ENCODE peak calls at places on chromosomes 6 and 20, in six cellular contexts. One of them, this sample, is unnamed. For H3K9me3, the result is how much of the 10 kb centered on the place peaks cover.

GRCh38 chr6:66717786-66718185 is 1010.8 kb upstream of the EYS start:
- DNase-seq in H1: no peak
- DNase-seq in CD8-positive, alpha-beta memory T cell: no peak
- DNase-seq in stomach: no peak
- DNase-seq in CD4-positive, alpha-beta memory T cell: no peak
- DNase-seq in CD8-positive, alpha-beta T cell: no peak
- DNase-seq in this sample: no peak

GRCh38 chr6:73832313-73832712 is 136.3 kb downstream of the CD109 start:
- DNase-seq in H1: no peak
- DNase-seq in CD8-positive, alpha-beta memory T cell: no peak
- DNase-seq in stomach: no peak
- DNase-seq in CD4-positive, alpha-beta memory T cell: no peak
- DNase-seq in CD8-positive, alpha-beta T cell: no peak
- DNase-seq in this sample: no peak

GRCh38 chr20:41398408-41398807 is 31.8 kb upstream of the EMILIN3 start:
- DNase-seq in H1: no peak
- DNase-seq in CD8-positive, alpha-beta memory T cell: no peak
- DNase-seq in stomach: peak
- DNase-seq in CD4-positive, alpha-beta memory T cell: no peak
- DNase-seq in CD8-positive, alpha-beta T cell: no peak
- DNase-seq in this sample: no peak

GRCh38 chr6:158014505-158015187 is 33.0 kb downstream of the SYNJ2 start:
- DNase-seq in H1: no peak
- DNase-seq in CD8-positive, alpha-beta memory T cell: no peak
- DNase-seq in stomach: no peak
- DNase-seq in CD4-positive, alpha-beta memory T cell: no peak
- DNase-seq in CD8-positive, alpha-beta T cell: no peak
- DNase-seq in this sample: no peak

GRCh38 chr6:2895072-2895471 is 8.0 kb downstream of the SERPINB9 start:
- DNase-seq in H1: no peak
- DNase-seq in CD8-positive, alpha-beta memory T cell: no peak
- DNase-seq in stomach: no peak
- DNase-seq in CD4-positive, alpha-beta memory T cell: no peak
- DNase-seq in CD8-positive, alpha-beta T cell: no peak
- DNase-seq in this sample: no peak

GRCh38 chr20:58514321-58515239 is 619 bp downstream of the APCDD1L start:
- DNase-seq in H1: peak
- DNase-seq in CD8-positive, alpha-beta memory T cell: no peak
- DNase-seq in stomach: no peak
- DNase-seq in CD4-positive, alpha-beta memory T cell: no peak
- DNase-seq in CD8-positive, alpha-beta T cell: no peak
- DNase-seq in this sample: peak

GRCh38 chr20:63376283-63377250 is 15.4 kb upstream of the CHRNA4 start:
- DNase-seq in H1: no peak
- DNase-seq in CD8-positive, alpha-beta memory T cell: no peak
- DNase-seq in stomach: no peak
- DNase-seq in CD4-positive, alpha-beta memory T cell: no peak
- DNase-seq in CD8-positive, alpha-beta T cell: no peak
- DNase-seq in this sample: no peak

GRCh38 chr6:15147827-15148226 is 98.0 kb upstream of the JARID2 start:
- DNase-seq in H1: no peak
- DNase-seq in CD8-positive, alpha-beta memory T cell: no peak
- DNase-seq in stomach: no peak
- DNase-seq in CD4-positive, alpha-beta memory T cell: no peak
- DNase-seq in CD8-positive, alpha-beta T cell: no peak
- DNase-seq in this sample: no peak

GRCh38 chr20:45052698-45053440 is 48.1 kb downstream of the KCNS1 start:
- DNase-seq in H1: no peak
- DNase-seq in CD8-positive, alpha-beta memory T cell: peak
- DNase-seq in stomach: no peak
- DNase-seq in CD4-positive, alpha-beta memory T cell: peak
- DNase-seq in CD8-positive, alpha-beta T cell: no peak
- DNase-seq in this sample: no peak

GRCh38 chr6:43468748-43469681 is 8.4 kb upstream of the TJAP1 start:
- DNase-seq in H1: no peak
- DNase-seq in CD8-positive, alpha-beta memory T cell: no peak
- DNase-seq in stomach: peak
- DNase-seq in CD4-positive, alpha-beta memory T cell: no peak
- DNase-seq in CD8-positive, alpha-beta T cell: no peak
- DNase-seq in this sample: no peak

GRCh38 chr6:155604991-155605390 is 149.4 kb upstream of the NOX3 start:
- DNase-seq in H1: no peak
- DNase-seq in CD8-positive, alpha-beta memory T cell: no peak
- DNase-seq in stomach: no peak
- DNase-seq in CD4-positive, alpha-beta memory T cell: no peak
- DNase-seq in CD8-positive, alpha-beta T cell: no peak
- DNase-seq in this sample: no peak

GRCh38 chr6:106972500-106972899 is 2.0 kb downstream of the CD24 start:
- DNase-seq in H1: no peak
- DNase-seq in CD8-positive, alpha-beta memory T cell: no peak
- DNase-seq in stomach: peak
- DNase-seq in CD4-positive, alpha-beta memory T cell: no peak
- DNase-seq in CD8-positive, alpha-beta T cell: no peak
- DNase-seq in this sample: peak

GRCh38 chr6:163309491-163310026 is 105.0 kb upstream of the QKI start:
- DNase-seq in H1: no peak
- DNase-seq in CD8-positive, alpha-beta memory T cell: no peak
- DNase-seq in stomach: no peak
- DNase-seq in CD4-positive, alpha-beta memory T cell: no peak
- DNase-seq in CD8-positive, alpha-beta T cell: no peak
- DNase-seq in this sample: no peak

GRCh38 chr20:53321596-53321995 is 272.0 kb downstream of the ZNF217 start:
- DNase-seq in H1: no peak
- DNase-seq in CD8-positive, alpha-beta memory T cell: no peak
- DNase-seq in stomach: no peak
- DNase-seq in CD4-positive, alpha-beta memory T cell: no peak
- DNase-seq in CD8-positive, alpha-beta T cell: no peak
- DNase-seq in this sample: no peak

GRCh38 chr6:128252293-128253176 is 267.9 kb downstream of the PTPRK start:
- DNase-seq in H1: no peak
- DNase-seq in CD8-positive, alpha-beta memory T cell: no peak
- DNase-seq in stomach: no peak
- DNase-seq in CD4-positive, alpha-beta memory T cell: no peak
- DNase-seq in CD8-positive, alpha-beta T cell: no peak
- DNase-seq in this sample: no peak

GRCh38 chr6:13435477-13435876 is 51.9 kb downstream of the GFOD1 start:
- DNase-seq in H1: no peak
- DNase-seq in CD8-positive, alpha-beta memory T cell: no peak
- DNase-seq in stomach: no peak
- DNase-seq in CD4-positive, alpha-beta memory T cell: no peak
- DNase-seq in CD8-positive, alpha-beta T cell: no peak
- DNase-seq in this sample: no peak

GRCh38 chr6:41098366-41098765 is 25.6 kb downstream of the NFYA start:
- DNase-seq in H1: no peak
- DNase-seq in CD8-positive, alpha-beta memory T cell: no peak
- DNase-seq in stomach: no peak
- DNase-seq in CD4-positive, alpha-beta memory T cell: no peak
- DNase-seq in CD8-positive, alpha-beta T cell: no peak
- DNase-seq in this sample: no peak

GRCh38 chr20:57849126-57849867 is 139.5 kb upstream of the PMEPA1 start:
- DNase-seq in H1: no peak
- DNase-seq in CD8-positive, alpha-beta memory T cell: no peak
- DNase-seq in stomach: no peak
- DNase-seq in CD4-positive, alpha-beta memory T cell: no peak
- DNase-seq in CD8-positive, alpha-beta T cell: no peak
- DNase-seq in this sample: no peak

GRCh38 chr20:13418263-13419229 is 197.5 kb downstream of the ISM1 start:
- DNase-seq in H1: no peak
- DNase-seq in CD8-positive, alpha-beta memory T cell: no peak
- DNase-seq in stomach: no peak
- DNase-seq in CD4-positive, alpha-beta memory T cell: no peak
- DNase-seq in CD8-positive, alpha-beta T cell: no peak
- DNase-seq in this sample: no peak

GRCh38 chr20:62900692-62901584 is 25.4 kb downstream of the DIDO1 start:
- DNase-seq in H1: no peak
- DNase-seq in CD8-positive, alpha-beta memory T cell: peak
- DNase-seq in stomach: peak
- DNase-seq in CD4-positive, alpha-beta memory T cell: peak
- DNase-seq in CD8-positive, alpha-beta T cell: no peak
- DNase-seq in this sample: peak

GRCh38 chr6:6790891-6791290 is 202.4 kb downstream of the LY86 start:
- DNase-seq in H1: no peak
- DNase-seq in CD8-positive, alpha-beta memory T cell: no peak
- DNase-seq in stomach: no peak
- DNase-seq in CD4-positive, alpha-beta memory T cell: no peak
- DNase-seq in CD8-positive, alpha-beta T cell: no peak
- DNase-seq in this sample: no peak

GRCh38 chr20:54559890-54560289 is 84.5 kb downstream of the DOK5 start:
- DNase-seq in H1: no peak
- DNase-seq in CD8-positive, alpha-beta memory T cell: no peak
- DNase-seq in stomach: no peak
- DNase-seq in CD4-positive, alpha-beta memory T cell: no peak
- DNase-seq in CD8-positive, alpha-beta T cell: no peak
- DNase-seq in this sample: no peak

GRCh38 chr6:90328004-90328403 is 31.4 kb upstream of the BACH2 start:
- DNase-seq in H1: no peak
- DNase-seq in CD8-positive, alpha-beta memory T cell: no peak
- DNase-seq in stomach: no peak
- DNase-seq in CD4-positive, alpha-beta memory T cell: no peak
- DNase-seq in CD8-positive, alpha-beta T cell: no peak
- DNase-seq in this sample: no peak

GRCh38 chr20:37319120-37319717 is 26.7 kb upstream of the SRC start:
- DNase-seq in H1: no peak
- DNase-seq in CD8-positive, alpha-beta memory T cell: no peak
- DNase-seq in stomach: no peak
- DNase-seq in CD4-positive, alpha-beta memory T cell: no peak
- DNase-seq in CD8-positive, alpha-beta T cell: no peak
- DNase-seq in this sample: no peak

GRCh38 chr20:63206878-63207277 is 9.1 kb downstream of the YTHDF1 start:
- DNase-seq in H1: no peak
- DNase-seq in CD8-positive, alpha-beta memory T cell: no peak
- DNase-seq in stomach: no peak
- DNase-seq in CD4-positive, alpha-beta memory T cell: no peak
- DNase-seq in CD8-positive, alpha-beta T cell: no peak
- DNase-seq in this sample: no peak

GRCh38 chr20:35135867-35136586 is 11.1 kb downstream of the EDEM2 start:
- DNase-seq in H1: no peak
- DNase-seq in CD8-positive, alpha-beta memory T cell: no peak
- DNase-seq in stomach: no peak
- DNase-seq in CD4-positive, alpha-beta memory T cell: no peak
- DNase-seq in CD8-positive, alpha-beta T cell: no peak
- DNase-seq in this sample: no peak

GRCh38 chr20:36315545-36316351 is 9.6 kb downstream of the DLGAP4 start:
- DNase-seq in H1: no peak
- DNase-seq in CD8-positive, alpha-beta memory T cell: no peak
- DNase-seq in stomach: no peak
- DNase-seq in CD4-positive, alpha-beta memory T cell: no peak
- DNase-seq in CD8-positive, alpha-beta T cell: no peak
- DNase-seq in this sample: no peak

DNA sequence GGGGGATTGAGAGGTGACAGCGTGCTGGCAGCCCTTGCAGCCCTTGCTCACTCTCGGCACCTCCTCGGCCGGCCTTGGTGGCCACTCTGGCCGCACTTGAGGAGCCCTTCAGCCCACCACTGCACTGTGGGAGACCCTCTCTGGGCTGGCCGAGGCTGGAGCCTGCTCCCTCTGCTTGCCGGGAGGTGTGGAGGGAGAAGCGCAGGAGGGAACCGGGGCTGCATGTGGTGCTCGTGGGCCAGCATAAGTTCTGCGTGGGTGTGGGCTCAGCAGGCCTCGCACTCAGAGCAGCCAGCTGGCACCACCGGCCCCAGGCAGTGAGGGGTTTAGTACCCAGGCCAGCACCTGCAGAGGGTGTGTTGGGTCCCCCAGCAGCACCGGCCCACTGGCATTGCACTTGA is 912.2 kb upstream of the ADGRB3 start:
- DNase-seq in H1: no peak
- DNase-seq in CD8-positive, alpha-beta memory T cell: peak
- DNase-seq in stomach: no peak
- DNase-seq in CD4-positive, alpha-beta memory T cell: no peak
- DNase-seq in CD8-positive, alpha-beta T cell: no peak
- DNase-seq in this sample: peak
- H3K9me3 ChIP-seq in H1: under half
- H3K9me3 ChIP-seq in CD8-positive, alpha-beta memory T cell: under half
- H3K9me3 ChIP-seq in stomach: under half
- H3K9me3 ChIP-seq in CD4-positive, alpha-beta memory T cell: under half
- H3K9me3 ChIP-seq in CD8-positive, alpha-beta T cell: under half
- H3K9me3 ChIP-seq in this sample: under half

GRCh38 chr6:167761794-167762258 is 64.9 kb upstream of the AFDN start:
- DNase-seq in H1: no peak
- DNase-seq in CD8-positive, alpha-beta memory T cell: no peak
- DNase-seq in stomach: no peak
- DNase-seq in CD4-positive, alpha-beta memory T cell: no peak
- DNase-seq in CD8-positive, alpha-beta T cell: no peak
- DNase-seq in this sample: no peak
- H3K27ac ChIP-seq in H1: no peak
- H3K27ac ChIP-seq in CD8-positive, alpha-beta memory T cell: no peak
- H3K27ac ChIP-seq in stomach: no peak
- H3K27ac ChIP-seq in CD4-positive, alpha-beta memory T cell: no peak
- H3K27ac ChIP-seq in CD8-positive, alpha-beta T cell: no peak
- H3K27ac ChIP-seq in this sample: no peak

GRCh38 chr20:32231847-32232246 is 24.2 kb downstream of the POFUT1 start:
- DNase-seq in H1: no peak
- DNase-seq in CD8-positive, alpha-beta memory T cell: peak
- DNase-seq in stomach: no peak
- DNase-seq in CD4-positive, alpha-beta memory T cell: peak
- DNase-seq in CD8-positive, alpha-beta T cell: no peak
- DNase-seq in this sample: no peak

GRCh38 chr20:32232487-32232886 is 24.8 kb downstream of the POFUT1 start:
- DNase-seq in H1: no peak
- DNase-seq in CD8-positive, alpha-beta memory T cell: no peak
- DNase-seq in stomach: no peak
- DNase-seq in CD4-positive, alpha-beta memory T cell: no peak
- DNase-seq in CD8-positive, alpha-beta T cell: no peak
- DNase-seq in this sample: no peak

GRCh38 chr20:32235331-32236047 is 27.8 kb downstream of the POFUT1 start:
- DNase-seq in H1: no peak
- DNase-seq in CD8-positive, alpha-beta memory T cell: no peak
- DNase-seq in stomach: no peak
- DNase-seq in CD4-positive, alpha-beta memory T cell: no peak
- DNase-seq in CD8-positive, alpha-beta T cell: no peak
- DNase-seq in this sample: no peak

GRCh38 chr20:32236048-32236533 is 28.4 kb downstream of the POFUT1 start:
- DNase-seq in H1: no peak
- DNase-seq in CD8-positive, alpha-beta memory T cell: no peak
- DNase-seq in stomach: no peak
- DNase-seq in CD4-positive, alpha-beta memory T cell: no peak
- DNase-seq in CD8-positive, alpha-beta T cell: no peak
- DNase-seq in this sample: no peak

GRCh38 chr20:32234135-32234808 is 26.6 kb downstream of the POFUT1 start:
- DNase-seq in H1: no peak
- DNase-seq in CD8-positive, alpha-beta memory T cell: no peak
- DNase-seq in stomach: no peak
- DNase-seq in CD4-positive, alpha-beta memory T cell: no peak
- DNase-seq in CD8-positive, alpha-beta T cell: no peak
- DNase-seq in this sample: no peak
- H3K4me3 ChIP-seq in H1: no peak
- H3K4me3 ChIP-seq in CD8-positive, alpha-beta memory T cell: no peak
- H3K4me3 ChIP-seq in stomach: no peak
- H3K4me3 ChIP-seq in CD4-positive, alpha-beta memory T cell: no peak
- H3K4me3 ChIP-seq in CD8-positive, alpha-beta T cell: no peak
- H3K4me3 ChIP-seq in this sample: no peak

DNA sequence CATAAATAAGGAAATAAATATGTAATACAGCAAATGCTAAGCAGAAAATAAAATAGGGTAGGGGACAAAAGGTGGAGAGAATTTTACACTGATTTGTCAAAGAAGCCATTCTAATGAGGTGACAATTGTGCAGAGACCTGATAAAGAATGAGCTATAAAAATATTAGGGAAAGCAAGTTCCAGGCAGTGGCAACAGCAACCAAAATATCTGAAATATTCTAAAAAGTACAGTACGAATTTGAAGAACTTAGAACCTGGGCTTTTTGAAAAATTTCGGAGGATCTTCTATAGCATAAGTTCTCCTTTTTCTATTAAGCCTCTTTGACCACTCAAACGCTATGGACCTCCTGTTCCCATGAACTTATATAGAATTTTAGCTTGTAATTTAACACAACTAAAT is 98.0 kb upstream of the FAM184A start:
- DNase-seq in H1: no peak
- DNase-seq in CD8-positive, alpha-beta memory T cell: no peak
- DNase-seq in stomach: no peak
- DNase-seq in CD4-positive, alpha-beta memory T cell: no peak
- DNase-seq in CD8-positive, alpha-beta T cell: no peak
- DNase-seq in this sample: no peak
- H3K9me3 ChIP-seq in H1: under half
- H3K9me3 ChIP-seq in CD8-positive, alpha-beta memory T cell: under half
- H3K9me3 ChIP-seq in stomach: under half
- H3K9me3 ChIP-seq in CD4-positive, alpha-beta memory T cell: under half
- H3K9me3 ChIP-seq in CD8-positive, alpha-beta T cell: under half
- H3K9me3 ChIP-seq in this sample: under half

This sample was measured in pancreas.